ENCODE peak calls at places on chromosome 20, in four cellular contexts. X is foreskin keratinocyte, K is cardiac muscle cell, Y is tibial nerve. M is an unnamed sample.

GRCh38 chr20:49345538-49345937 is 67.7 kb upstream of the ZNFX1 start:
- DNase-seq in X (peak; percentile 53), K (peak; percentile 58), Y (no peak), M (no peak)

GRCh38 chr20:18019068-18019467 is 38.6 kb downstream of the OVOL2 start:
- DNase-seq in X (no peak), K (peak; percentile 48), Y (no peak), M (no peak)

GRCh38 chr20:49477200-49477599 is 5.3 kb downstream of the KCNB1 start:
- DNase-seq in X (no peak), K (no peak), Y (no peak), M (no peak)

GRCh38 chr20:37360515-37361115 is 14.7 kb downstream of the SRC start:
- DNase-seq in X (no peak), K (no peak), Y (no peak), M (no peak)

GRCh38 chr20:3678198-3678597 is 3.6 kb downstream of the ADAM33 start:
- DNase-seq in X (no peak), K (no peak), Y (no peak), M (no peak)

GRCh38 chr20:35008411-35009342 is 53.0 kb downstream of the MYH7B start:
- DNase-seq in X (no peak), K (no peak), Y (peak; percentile 23), M (no peak)

GRCh38 chr20:61697666-61698597 is 367.7 kb downstream of the TAF4 start:
- DNase-seq in X (no peak), K (no peak), Y (no peak), M (no peak)

GRCh38 chr20:41499064-41499463 is 119.1 kb downstream of the CHD6 start:
- DNase-seq in X (no peak), K (no peak), Y (no peak), M (no peak)

GRCh38 chr20:62774762-62775161 is 21.5 kb upstream of the MRGBP start:
- DNase-seq in X (no peak), K (no peak), Y (no peak), M (no peak)

GRCh38 chr20:23245553-23246128 is 105.0 kb upstream of the NXT1 start:
- DNase-seq in X (no peak), K (peak; percentile 65), Y (peak; percentile 57), M (peak; percentile 45)

GRCh38 chr20:15862178-15862577 is 711.1 kb downstream of the KIF16B start:
- DNase-seq in X (no peak), K (no peak), Y (no peak), M (no peak)

GRCh38 chr20:57499676-57500075 is 25.3 kb downstream of the CTCFL start:
- DNase-seq in X (no peak), K (no peak), Y (no peak), M (no peak)

GRCh38 chr20:58700121-58700780 is 7.7 kb downstream of the NPEPL1 start:
- DNase-seq in X (no peak), K (peak; percentile 7), Y (no peak), M (no peak)

GRCh38 chr20:44832724-44833123 is 22.4 kb upstream of the RIMS4 start:
- DNase-seq in X (no peak), K (peak; percentile 57), Y (no peak), M (no peak)

GRCh38 chr20:49696594-49696993 is 17.1 kb downstream of the B4GALT5 start:
- DNase-seq in X (no peak), K (no peak), Y (no peak), M (no peak)

GRCh38 chr20:53919886-53920285 is 150.5 kb downstream of the BCAS1 start:
- DNase-seq in X (no peak), K (no peak), Y (no peak), M (no peak)

GRCh38 chr20:18180815-18181214 is 43.2 kb downstream of the KAT14 start:
- DNase-seq in X (no peak), K (no peak), Y (no peak), M (no peak)

GRCh38 chr20:38728237-38728761 is 4.0 kb downstream of the SLC32A1 start:
- DNase-seq in X (no peak), K (no peak), Y (no peak), M (no peak)
- H3K4me1 ChIP-seq in X (no peaks in the 10 kb centered on the region), K (no peaks in the 10 kb centered on the region), Y (peaks cover 11% of the 10 kb centered on the region), M (peaks cover 18% of the 10 kb centered on the region)

GRCh38 chr20:32332614-32333013 is 25.5 kb upstream of the ASXL1 start:
- DNase-seq in X (no peak), K (peak; percentile 48), Y (no peak), M (no peak)

GRCh38 chr20:32336918-32337347 is 21.2 kb upstream of the ASXL1 start:
- DNase-seq in X (no peak), K (peak; percentile 61), Y (peak; percentile 25), M (no peak)

GRCh38 chr20:32333181-32333987 is 24.7 kb upstream of the ASXL1 start:
- DNase-seq in X (no peak), K (peak; percentile 19), Y (no peak), M (no peak)

GRCh38 chr20:32330555-32330897 is 27.6 kb upstream of the ASXL1 start:
- DNase-seq in X (no peak), K (no peak), Y (no peak), M (no peak)

GRCh38 chr20:32333988-32334885 is 23.9 kb upstream of the ASXL1 start:
- DNase-seq in X (no peak), K (peak; percentile 80), Y (no peak), M (no peak)
- H3K4me1 ChIP-seq in X (peaks cover 11% of the 10 kb centered on the region), K (peaks cover 17% of the 10 kb centered on the region), Y (no peaks in the 10 kb centered on the region), M (peaks cover 2% of the 10 kb centered on the region)

DNA sequence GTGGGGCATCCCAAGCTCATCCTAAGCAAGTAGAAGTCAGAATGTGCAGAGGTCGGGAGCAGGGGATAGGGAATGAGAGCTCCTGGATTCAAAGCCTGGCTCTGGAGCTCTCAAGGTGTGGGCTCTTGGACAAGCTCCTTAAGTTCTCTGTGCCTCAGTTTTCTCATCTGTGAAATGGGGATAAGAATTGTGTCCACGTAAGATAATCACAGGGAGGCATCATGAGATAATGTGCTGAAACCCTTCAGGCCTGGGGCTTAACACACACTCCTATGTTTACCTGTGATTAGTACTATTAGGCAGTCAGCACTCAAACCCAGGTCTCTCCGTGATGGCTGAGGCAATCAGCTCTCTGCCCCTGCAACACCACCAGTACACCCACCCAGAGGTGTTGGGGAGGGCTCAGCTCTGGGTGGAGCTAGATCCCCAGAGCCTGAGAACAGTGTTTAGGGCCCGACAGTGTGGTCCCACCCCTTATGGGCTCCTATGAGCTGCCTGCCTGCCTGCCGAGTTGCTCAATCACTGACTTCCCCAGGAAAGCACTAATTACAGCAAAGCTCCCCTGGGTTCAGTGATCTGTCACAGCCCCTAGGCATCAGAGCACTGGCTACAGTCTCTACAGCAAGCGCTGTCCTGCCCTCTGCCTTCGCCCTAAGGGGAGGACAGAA is 6.3 kb upstream of the SIRPA start:
- DNase-seq in X (peak; percentile 59), K (peak; percentile 64), Y (no peak), M (no peak)
- H3K4me1 ChIP-seq in X (peaks cover 3% of the 10 kb centered on the region), K (peaks cover 11% of the 10 kb centered on the region), Y (peaks cover 7% of the 10 kb centered on the region), M (no peaks in the 10 kb centered on the region)

GRCh38 chr20:51545515-51545914 is 3.0 kb upstream of the NFATC2 start:
- DNase-seq in X (no peak), K (no peak), Y (no peak), M (no peak)
- H3K4me1 ChIP-seq in X (no peaks in the 10 kb centered on the region), K (peaks cover 24% of the 10 kb centered on the region), Y (peaks cover 24% of the 10 kb centered on the region), M (peaks cover 6% of the 10 kb centered on the region)

DNA sequence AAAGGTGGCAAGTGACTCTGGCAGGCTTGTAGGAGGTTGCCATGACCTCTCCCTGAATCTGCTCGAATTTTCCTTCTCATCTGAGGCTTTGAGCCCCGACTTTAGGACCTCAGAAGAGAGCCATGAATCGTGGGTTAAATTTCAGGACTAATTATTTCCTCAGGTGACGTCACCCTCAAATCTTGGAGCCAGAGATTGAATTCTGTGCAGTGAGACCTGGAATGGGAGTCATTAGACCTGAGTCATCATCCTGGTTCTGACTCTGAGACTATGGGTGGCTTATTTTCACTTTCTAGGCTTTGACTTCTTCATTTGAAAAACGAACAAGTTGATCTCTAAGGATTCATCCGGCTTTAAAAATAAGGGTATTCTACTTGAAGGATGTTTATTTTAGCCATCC is 48.5 kb upstream of the PDYN start:
- DNase-seq in X (peak; percentile 20), K (peak; percentile 40), Y (no peak), M (no peak)
- H3K4me1 ChIP-seq in X (no peaks in the 10 kb centered on the region), K (no peaks in the 10 kb centered on the region), Y (no peaks in the 10 kb centered on the region), M (no peaks in the 10 kb centered on the region)

GRCh38 chr20:16966276-16966880 is 218.2 kb downstream of the OTOR start:
- DNase-seq in X (no peak), K (no peak), Y (no peak), M (no peak)
- H3K4me1 ChIP-seq in X (no peaks in the 10 kb centered on the region), K (no peaks in the 10 kb centered on the region), Y (no peaks in the 10 kb centered on the region), M (no peaks in the 10 kb centered on the region)

GRCh38 chr20:31673435-31673834 is 35.7 kb downstream of the COX4I2 start:
- DNase-seq in X (no peak), K (no peak), Y (no peak), M (no peak)

GRCh38 chr20:31669876-31670275 is 32.2 kb downstream of the COX4I2 start:
- DNase-seq in X (no peak), K (no peak), Y (no peak), M (no peak)

GRCh38 chr20:31670371-31671228 is 32.9 kb downstream of the COX4I2 start:
- DNase-seq in X (no peak), K (no peak), Y (peak; percentile 44), M (no peak)

GRCh38 chr20:31673943-31674463 is 36.3 kb downstream of the COX4I2 start:
- DNase-seq in X (no peak), K (no peak), Y (no peak), M (no peak)

GRCh38 chr20:31671324-31671723 is 33.6 kb downstream of the COX4I2 start:
- DNase-seq in X (no peak), K (no peak), Y (no peak), M (no peak)
- H3K4me1 ChIP-seq in X (peaks cover 13% of the 10 kb centered on the region), K (peaks cover 24% of the 10 kb centered on the region), Y (peaks cover 89% of the 10 kb centered on the region), M (no peaks in the 10 kb centered on the region)

DNA sequence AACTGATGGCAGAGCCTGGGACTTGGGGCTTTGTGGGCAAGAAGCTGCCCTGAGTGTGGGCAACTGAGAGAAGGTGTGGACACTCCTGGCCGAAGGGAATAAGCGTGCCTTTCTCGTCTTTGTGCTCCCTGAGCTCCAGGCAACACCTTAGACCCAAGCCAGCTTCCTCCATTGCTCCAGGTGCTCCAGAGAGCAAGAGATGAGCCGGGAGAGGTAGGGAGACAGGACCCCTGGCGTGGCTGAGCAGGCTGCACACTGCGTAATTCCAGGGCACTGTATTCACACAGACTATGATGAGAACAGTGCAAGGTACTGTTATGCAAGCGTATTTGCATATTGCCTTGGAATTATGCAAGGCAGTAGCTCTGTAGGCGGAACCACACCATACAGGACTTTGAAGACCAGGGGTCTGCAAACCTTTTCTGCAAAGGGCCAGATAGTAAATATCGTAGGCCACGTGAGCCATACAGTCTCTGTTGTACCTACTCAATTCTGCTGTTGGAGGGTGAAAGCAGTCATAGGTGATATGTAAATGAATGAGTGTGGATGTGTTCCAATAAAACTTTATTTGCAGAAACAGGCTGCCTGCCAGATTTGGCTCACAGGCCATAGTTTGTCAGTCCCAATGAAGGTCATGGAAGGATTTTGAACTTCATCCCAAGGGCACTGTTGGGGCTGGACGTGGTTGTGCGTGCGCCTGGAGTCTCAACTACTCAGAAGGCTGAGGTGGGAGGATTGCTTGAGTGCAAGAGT is 42.1 kb upstream of the FAM83D start:
- DNase-seq in X (no peak), K (no peak), Y (no peak), M (no peak)
- H3K4me1 ChIP-seq in X (no peaks in the 10 kb centered on the region), K (no peaks in the 10 kb centered on the region), Y (peaks cover 5% of the 10 kb centered on the region), M (no peaks in the 10 kb centered on the region)